ENCODE peak calls at places on chromosomes 13 and 19, in seven cellular contexts. F, S, U, K, R, Q and W are unnamed samples. For H3K4me1, the result is how much of the 10 kb centered on the place peaks cover.

GRCh38 chr13:106599875-106600797 is 32.2 kb upstream of the ARGLU1 start:
- DNase-seq in F (peak), S (no peak), U (no peak), K (peak), R (no peak), Q (no peak), W (no peak)

GRCh38 chr13:42762917-42763316 is 18.5 kb upstream of the FAM216B start:
- DNase-seq in F (peak), S (no peak), U (no peak), K (no peak), R (no peak), Q (no peak), W (no peak)

GRCh38 chr19:6616011-6616410 is 25.1 kb upstream of the CD70 start:
- DNase-seq in F (no peak), S (no peak), U (no peak), K (no peak), R (no peak), Q (no peak), W (no peak)

GRCh38 chr13:99355267-99356215 is 48.3 kb upstream of the GPR183 start:
- DNase-seq in F (no peak), S (no peak), U (no peak), K (no peak), R (no peak), Q (no peak), W (no peak)

GRCh38 chr13:28503182-28503980 is 8.5 kb upstream of the FLT1 start:
- DNase-seq in F (peak), S (no peak), U (no peak), K (no peak), R (no peak), Q (no peak), W (no peak)

GRCh38 chr13:90302113-90302512 is 1045.4 kb upstream of the MIR17HG start:
- DNase-seq in F (peak), S (no peak), U (no peak), K (no peak), R (no peak), Q (no peak), W (no peak)

GRCh38 chr19:51727349-51727880 is 3.6 kb upstream of the HAS1 start:
- DNase-seq in F (no peak), S (no peak), U (no peak), K (no peak), R (no peak), Q (no peak), W (no peak)

GRCh38 chr13:99657848-99658265 is 156.6 kb downstream of the TM9SF2 start:
- DNase-seq in F (no peak), S (peak), U (no peak), K (peak), R (peak), Q (no peak), W (no peak)

GRCh38 chr19:54096642-54097106 is 3.9 kb downstream of the OSCAR start:
- DNase-seq in F (peak), S (no peak), U (no peak), K (no peak), R (no peak), Q (no peak), W (no peak)

GRCh38 chr19:4538601-4538954 is 1.3 kb downstream of the LRG1 start:
- DNase-seq in F (no peak), S (no peak), U (no peak), K (no peak), R (no peak), Q (no peak), W (no peak)

GRCh38 chr19:19948800-19949199 is 48.1 kb downstream of the ZNF93 start:
- DNase-seq in F (no peak), S (no peak), U (no peak), K (no peak), R (no peak), Q (no peak), W (no peak)

GRCh38 chr13:28001837-28002473 is 13.5 kb upstream of the URAD start:
- DNase-seq in F (no peak), S (no peak), U (no peak), K (no peak), R (no peak), Q (no peak), W (no peak)

GRCh38 chr13:23654111-23655110 is 84.2 kb downstream of the TNFRSF19 start:
- DNase-seq in F (peak), S (peak), U (no peak), K (no peak), R (peak), Q (no peak), W (no peak)

GRCh38 chr13:37646531-37646930 is 48.0 kb upstream of the POSTN start:
- DNase-seq in F (no peak), S (no peak), U (no peak), K (no peak), R (no peak), Q (no peak), W (no peak)

GRCh38 chr19:3986260-3987041 is 1.2 kb upstream of the EEF2 start:
- DNase-seq in F (peak), S (peak), U (no peak), K (peak), R (no peak), Q (no peak), W (no peak)

GRCh38 chr19:53511933-53512374 is 26.0 kb upstream of the ZNF331 start:
- DNase-seq in F (peak), S (peak), U (no peak), K (peak), R (peak), Q (no peak), W (no peak)

GRCh38 chr13:99063952-99064351 is 86.1 kb upstream of the DOCK9 start:
- DNase-seq in F (peak), S (no peak), U (no peak), K (no peak), R (no peak), Q (no peak), W (no peak)

GRCh38 chr13:73623281-73623680 is 510.9 kb downstream of the KLF12 start:
- DNase-seq in F (no peak), S (no peak), U (no peak), K (no peak), R (no peak), Q (no peak), W (no peak)

GRCh38 chr13:40060318-40061007 is 405.0 kb downstream of the COG6 start:
- DNase-seq in F (no peak), S (peak), U (no peak), K (no peak), R (peak), Q (peak), W (peak)

GRCh38 chr13:36685912-36686311 is 12.1 kb downstream of the SERTM1 start:
- DNase-seq in F (peak), S (no peak), U (no peak), K (no peak), R (no peak), Q (no peak), W (no peak)

GRCh38 chr13:50901701-50902100 is 7.9 kb upstream of the RNASEH2B start:
- DNase-seq in F (no peak), S (no peak), U (no peak), K (peak), R (no peak), Q (no peak), W (no peak)

GRCh38 chr13:112608212-112608611 is 20.3 kb upstream of the TUBGCP3 start:
- DNase-seq in F (no peak), S (no peak), U (no peak), K (no peak), R (no peak), Q (no peak), W (no peak)

GRCh38 chr19:38648789-38649304 is 1.4 kb downstream of the ACTN4 start:
- DNase-seq in F (no peak), S (no peak), U (no peak), K (peak), R (no peak), Q (no peak), W (no peak)

GRCh38 chr13:94906605-94907004 is 194.3 kb upstream of the SOX21 start:
- DNase-seq in F (no peak), S (no peak), U (no peak), K (no peak), R (no peak), Q (no peak), W (no peak)

GRCh38 chr13:104984296-104984818 is 1551.1 kb downstream of the EFNB2 start:
- DNase-seq in F (peak), S (peak), U (no peak), K (peak), R (peak), Q (no peak), W (no peak)

GRCh38 chr13:113904411-113904810 is 40.5 kb upstream of the GAS6 start:
- DNase-seq in F (peak), S (peak), U (no peak), K (peak), R (peak), Q (no peak), W (peak)

GRCh38 chr19:35098413-35099049 is 17.1 kb upstream of the FXYD3 start:
- DNase-seq in F (no peak), S (peak), U (no peak), K (no peak), R (peak), Q (no peak), W (no peak)

GRCh38 chr13:35210234-35210633 is 266.3 kb downstream of the MAB21L1 start:
- DNase-seq in F (no peak), S (no peak), U (no peak), K (no peak), R (no peak), Q (no peak), W (no peak)

GRCh38 chr19:29119582-29119981 is 93.4 kb downstream of the UQCRFS1 start:
- DNase-seq in F (no peak), S (no peak), U (no peak), K (no peak), R (no peak), Q (no peak), W (no peak)

GRCh38 chr13:23427342-23428182 is 5.9 kb downstream of the SACS start:
- DNase-seq in F (peak), S (peak), U (no peak), K (no peak), R (no peak), Q (peak), W (no peak)

GRCh38 chr19:48135411-48135810 is 24.8 kb upstream of the PLA2G4C start:
- DNase-seq in F (no peak), S (no peak), U (no peak), K (no peak), R (no peak), Q (no peak), W (no peak)

GRCh38 chr13:70107498-70108271 is at the start of gene ATXN8OS:
- DNase-seq in F (no peak), S (no peak), U (no peak), K (no peak), R (no peak), Q (no peak), W (no peak)

GRCh38 chr13:112005925-112006324 is 61.0 kb upstream of the SOX1 start:
- DNase-seq in F (no peak), S (no peak), U (no peak), K (no peak), R (no peak), Q (no peak), W (no peak)

GRCh38 chr19:41322451-41322850 is 12.5 kb downstream of the CCDC97 start:
- DNase-seq in F (no peak), S (no peak), U (no peak), K (no peak), R (no peak), Q (no peak), W (no peak)

GRCh38 chr19:41321600-41322270 is 11.8 kb downstream of the CCDC97 start:
- DNase-seq in F (peak), S (no peak), U (no peak), K (no peak), R (no peak), Q (no peak), W (no peak)

GRCh38 chr19:41324231-41324702 is 14.3 kb downstream of the CCDC97 start:
- DNase-seq in F (no peak), S (no peak), U (no peak), K (no peak), R (no peak), Q (no peak), W (no peak)

GRCh38 chr19:41323430-41324125 is 13.6 kb downstream of the CCDC97 start:
- DNase-seq in F (peak), S (peak), U (no peak), K (no peak), R (peak), Q (peak), W (peak)

DNA sequence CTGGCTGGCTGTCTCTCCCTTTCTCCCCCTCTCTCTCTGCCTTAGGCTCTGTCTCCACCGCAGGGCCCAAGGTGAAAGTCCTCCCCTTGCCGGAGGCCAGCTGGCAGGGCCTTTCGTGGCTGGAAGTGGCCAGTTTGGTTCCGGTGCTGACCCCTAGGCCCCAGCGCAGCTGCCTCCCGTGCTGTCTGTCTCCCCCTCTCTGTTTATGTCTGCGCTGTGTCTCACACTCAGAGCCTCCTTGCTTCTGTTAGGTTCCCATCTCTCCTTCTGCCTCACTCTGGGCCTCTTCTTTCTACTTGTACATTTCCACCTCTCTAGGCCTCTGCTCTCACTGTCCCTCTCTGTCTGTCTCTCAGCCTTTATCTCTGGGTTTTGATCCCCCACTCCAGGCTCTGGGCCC is 13.1 kb downstream of the CCDC97 start:
- DNase-seq in F (peak), S (no peak), U (no peak), K (no peak), R (peak), Q (no peak), W (no peak)
- H3K4me1 ChIP-seq in F (half or more), S (half or more), U (half or more), K (under half), R (under half), Q (half or more), W (under half)

DNA sequence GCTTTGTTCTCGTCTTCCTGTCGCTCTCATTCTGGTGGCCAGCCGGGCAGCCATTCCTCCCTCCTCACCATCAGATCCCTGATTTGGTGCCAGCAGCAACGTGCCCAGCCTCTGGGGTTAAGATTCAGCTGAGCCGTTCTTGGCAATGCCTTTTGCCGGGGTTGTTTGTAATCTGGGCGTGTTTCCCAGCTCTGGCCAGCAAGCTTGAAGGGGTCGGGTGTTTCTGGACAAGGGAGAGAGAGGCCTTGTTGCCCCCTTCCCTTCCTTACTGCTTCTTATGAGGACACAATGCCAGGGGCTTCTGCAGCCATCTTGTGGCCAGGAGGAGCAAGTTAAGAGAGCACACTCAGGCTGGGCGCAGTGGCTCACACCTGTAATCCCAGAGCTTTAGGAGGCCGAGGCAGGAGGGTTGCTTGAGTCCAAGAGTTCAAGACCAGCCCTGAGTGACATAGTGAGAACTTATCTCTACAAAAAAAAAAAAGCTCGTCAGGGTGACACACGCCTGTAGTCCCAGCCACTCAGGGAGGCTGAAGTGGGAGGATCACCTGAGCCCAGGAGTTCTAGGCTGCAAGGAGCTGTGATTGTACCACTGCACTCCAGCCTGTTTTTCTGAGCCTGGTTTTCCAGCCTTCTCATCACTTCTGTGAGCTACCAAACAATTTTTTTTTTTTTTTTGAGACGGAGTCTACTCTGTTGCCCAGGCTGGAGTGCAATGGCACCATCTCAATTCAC is 10.7 kb upstream of the CRTC1 start:
- DNase-seq in F (peak), S (peak), U (no peak), K (no peak), R (no peak), Q (no peak), W (no peak)
- H3K4me1 ChIP-seq in F (under half), S (under half), U (under half), K (under half), R (under half), Q (under half), W (under half)

GRCh38 chr19:15305582-15306334 is 26.6 kb downstream of the BRD4 start:
- DNase-seq in F (no peak), S (no peak), U (no peak), K (no peak), R (no peak), Q (no peak), W (no peak)
- H3K4me1 ChIP-seq in F (under half), S (half or more), U (half or more), K (under half), R (under half), Q (half or more), W (under half)

GRCh38 chr13:41746259-41746658 is 214.7 kb downstream of the VWA8 start:
- DNase-seq in F (peak), S (no peak), U (no peak), K (no peak), R (no peak), Q (no peak), W (no peak)

GRCh38 chr13:41740479-41740878 is 220.4 kb downstream of the VWA8 start:
- DNase-seq in F (no peak), S (no peak), U (no peak), K (no peak), R (no peak), Q (no peak), W (no peak)

GRCh38 chr13:41742917-41743552 is 217.9 kb downstream of the VWA8 start:
- DNase-seq in F (no peak), S (no peak), U (no peak), K (no peak), R (no peak), Q (no peak), W (no peak)
- H3K4me1 ChIP-seq in F (under half), S (under half), U (under half), K (under half), R (under half), Q (under half), W (under half)

GRCh38 chr13:49256841-49257240 is 9.1 kb downstream of the CDADC1 start:
- DNase-seq in F (peak), S (no peak), U (no peak), K (no peak), R (no peak), Q (no peak), W (no peak)
- H3K4me1 ChIP-seq in F (under half), S (under half), U (under half), K (under half), R (under half), Q (under half), W (under half)